ENCODE peak calls at places on chromosomes 1 and 21, in nine cellular contexts. X is mammary epithelial cell; N is AG04450; W is Peyer's patch; R is CD4-positive, alpha-beta memory T cell; L is T-helper 17 cell; P is uterus; Z is right cardiac atrium; O is suprapubic skin. Y is an unnamed sample. For H3K9me3, the result is how much of the 10 kb centered on the place peaks cover.

GRCh38 chr1:185159966-185160365 is 3.0 kb downstream of the SWT1 start:
- DNase-seq in W (no peak), O (no peak), L (no peak), R (no peak), N (no peak), X (peak), Z (no peak), P (no peak), Y (no peak)

GRCh38 chr1:18536356-18536755 is 55.6 kb downstream of the KLHDC7A start:
- DNase-seq in P (no peak), X (no peak), W (no peak), L (no peak), O (peak), Z (no peak), N (no peak), R (no peak), Y (no peak)

GRCh38 chr21:25503981-25504380 is 103.3 kb downstream of the MRPL39 start:
- DNase-seq in X (no peak), L (no peak), W (no peak), O (no peak), R (no peak), Z (no peak), N (no peak), P (no peak), Y (no peak)

GRCh38 chr21:18902641-18903040 is 499.1 kb upstream of the TMPRSS15 start:
- DNase-seq in R (no peak), W (no peak), Z (no peak), N (no peak), X (no peak), P (no peak), L (no peak), O (no peak), Y (no peak)

GRCh38 chr1:86753700-86754099 is 49.3 kb downstream of the SH3GLB1 start:
- DNase-seq in P (no peak), X (peak), N (no peak), Z (no peak), W (no peak), L (no peak), O (no peak), R (no peak), Y (no peak)

GRCh38 chr1:215279682-215280081 is 197.1 kb downstream of the KCNK2 start:
- DNase-seq in X (no peak), R (no peak), N (no peak), W (no peak), L (no peak), Z (no peak), P (no peak), O (no peak), Y (no peak)

GRCh38 chr1:225845633-225846259 is 35.8 kb downstream of the EPHX1 start:
- DNase-seq in W (peak), X (peak), O (peak), R (no peak), P (peak), L (no peak), N (peak), Z (peak), Y (peak)

GRCh38 chr1:247228133-247228532 is 27.7 kb upstream of the VN1R5 start:
- DNase-seq in Z (no peak), L (no peak), N (no peak), P (no peak), R (no peak), W (no peak), X (peak), O (no peak), Y (no peak)

GRCh38 chr1:159468321-159468720 is 28.8 kb downstream of the OR10J1 start:
- DNase-seq in L (no peak), X (no peak), W (no peak), Z (no peak), P (no peak), R (no peak), N (no peak), O (no peak), Y (no peak)

GRCh38 chr1:159469921-159470595 is 30.5 kb downstream of the OR10J1 start:
- DNase-seq in N (no peak), P (no peak), Z (no peak), R (no peak), X (no peak), L (no peak), O (no peak), W (no peak), Y (no peak)

GRCh38 chr1:159474926-159475325 is 35.4 kb downstream of the OR10J1 start:
- DNase-seq in O (no peak), X (peak), R (no peak), L (no peak), P (no peak), N (no peak), W (no peak), Z (no peak), Y (no peak)

DNA sequence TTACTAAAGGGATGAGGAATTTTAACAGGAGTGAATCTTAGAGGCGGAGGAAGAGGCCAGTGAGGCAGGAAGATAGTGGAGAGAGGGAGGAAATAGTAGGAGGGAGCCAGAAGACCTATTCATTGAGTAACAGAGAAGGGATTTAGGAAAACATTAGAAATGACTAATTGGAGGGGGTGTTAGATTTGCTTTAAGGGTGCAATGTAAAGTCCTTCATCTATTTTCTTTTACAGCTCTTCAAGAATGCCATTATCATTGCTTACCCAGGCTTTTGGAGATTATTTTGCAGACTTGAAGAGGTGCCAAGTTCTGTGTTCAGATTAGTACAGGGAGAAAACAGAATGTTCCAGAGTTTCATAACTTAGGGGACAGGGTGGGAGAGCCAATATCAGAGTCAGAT is 33.8 kb downstream of the OR10J1 start:
- DNase-seq in Z (no peak), X (no peak), R (no peak), L (no peak), P (no peak), W (no peak), N (no peak), O (no peak), Y (no peak)
- H3K9me3 ChIP-seq in Z (under half), X (under half), R (under half), L (under half), P (under half), W (under half), N (under half), O (under half), Y (under half)

GRCh38 chr1:227621211-227621610 is 57.9 kb downstream of the ZNF678 start:
- DNase-seq in L (no peak), N (no peak), W (no peak), R (no peak), Z (no peak), P (no peak), X (no peak), O (no peak), Y (no peak)
- H3K9me3 ChIP-seq in L (under half), N (under half), W (under half), R (under half), Z (under half), P (under half), X (under half), O (under half), Y (half or more)

GRCh38 chr21:44619886-44620285 is 7.0 kb upstream of the KRTAP10-9 start:
- DNase-seq in P (no peak), N (no peak), X (no peak), R (no peak), Z (no peak), W (no peak), O (no peak), L (no peak), Y (no peak)
- H3K9me3 ChIP-seq in P (under half), N (under half), X (under half), R (under half), Z (under half), W (under half), O (under half), L (under half), Y (under half)

DNA sequence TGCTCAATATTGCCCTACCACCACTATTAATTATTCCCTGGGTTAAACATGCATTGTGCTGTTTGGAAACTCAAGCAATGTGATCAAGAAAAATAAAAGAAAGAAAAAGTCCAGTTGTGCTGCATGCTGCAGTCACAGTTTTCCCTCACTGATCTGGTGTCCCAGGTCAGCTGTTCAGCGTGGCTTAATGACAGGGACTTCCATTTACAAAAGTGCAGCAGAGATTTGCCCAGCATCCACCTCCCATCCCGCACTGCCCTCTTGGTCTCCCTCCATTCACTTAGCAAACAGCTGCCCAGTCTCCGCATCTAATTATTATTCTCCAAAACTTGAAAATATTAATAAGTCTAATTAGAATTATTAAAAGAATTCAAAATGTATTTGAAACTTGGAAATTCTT is 2.0 kb upstream of the OR2T4 start:
- DNase-seq in W (no peak), R (no peak), L (no peak), P (no peak), Z (no peak), N (no peak), O (no peak), X (no peak), Y (no peak)
- H3K9me3 ChIP-seq in W (under half), R (under half), L (under half), P (under half), Z (under half), N (under half), O (under half), X (under half), Y (under half)

Y was measured in mucosa of descending colon.